ENCODE peak calls at places on chromosomes 5 and 9, in ten cellular contexts. L, N, K, M, J, S, A, D, T and O are unnamed samples.

GRCh38 chr5:380701-381309 is 59.3 kb downstream of the AHRR start:
- DNase-seq in K (no peak), L (no peak), M (no peak), S (no peak), T (no peak), A (no peak), J (no peak), N (no peak), D (no peak), O (peak; percentile 18)

GRCh38 chr5:465591-466403 is 22.8 kb downstream of the EXOC3 start:
- DNase-seq in T (no peak), S (no peak), K (no peak), J (no peak), D (no peak), M (no peak), N (peak; percentile 14), A (no peak), L (no peak), O (no peak)

GRCh38 chr9:4497855-4498254 is 7.6 kb downstream of the SLC1A1 start:
- DNase-seq in A (no peak), M (no peak), D (no peak), T (no peak), N (no peak), K (no peak), S (no peak), J (no peak), L (no peak), O (no peak)

GRCh38 chr9:35914307-35914807 is 5.1 kb downstream of the SPAAR start:
- DNase-seq in D (no peak), M (peak; percentile 53), S (peak; percentile 86), K (no peak), N (no peak), J (no peak), A (no peak), T (no peak), L (no peak), O (no peak)

GRCh38 chr5:95759005-95759404 is 27.9 kb downstream of the RHOBTB3 start:
- DNase-seq in L (no peak), K (no peak), T (no peak), M (no peak), N (peak; percentile 42), A (no peak), D (no peak), S (no peak), J (no peak), O (no peak)

GRCh38 chr9:124290743-124291554 is 33.2 kb downstream of the NEK6 start:
- DNase-seq in M (peak; percentile 38), A (no peak), J (no peak), D (no peak), N (no peak), L (no peak), T (no peak), S (no peak), K (no peak), O (no peak)

GRCh38 chr9:124013263-124014211 is 2.0 kb downstream of the LHX2 start:
- DNase-seq in N (no peak), J (no peak), S (no peak), M (no peak), L (no peak), A (no peak), T (no peak), D (no peak), K (no peak), O (no peak)

GRCh38 chr9:134186471-134187109 is 22.2 kb upstream of the RNU6ATAC start:
- DNase-seq in T (no peak), N (no peak), D (no peak), M (no peak), S (no peak), J (no peak), K (no peak), A (no peak), L (no peak), O (no peak)

GRCh38 chr5:59543826-59544442 is 349.6 kb downstream of the PDE4D start:
- DNase-seq in N (no peak), A (no peak), K (no peak), J (no peak), S (no peak), L (peak; percentile 23), M (no peak), T (no peak), D (no peak), O (no peak)

GRCh38 chr9:74132986-74133385 is 364.1 kb upstream of the RORB start:
- DNase-seq in K (no peak), A (no peak), J (no peak), D (no peak), M (no peak), N (no peak), L (no peak), T (no peak), S (no peak), O (no peak)

GRCh38 chr5:150789943-150790611 is 11.5 kb downstream of the SMIM3 start:
- DNase-seq in A (peak; percentile 53), J (peak; percentile 69), D (peak; percentile 71), S (peak; percentile 46), M (no peak), L (peak; percentile 99), T (peak; percentile 71), K (no peak), N (no peak), O (no peak)

GRCh38 chr9:133582501-133583045 is 26.6 kb downstream of the FAM163B start:
- DNase-seq in S (no peak), N (no peak), J (no peak), T (no peak), L (no peak), M (no peak), D (no peak), A (no peak), K (no peak), O (no peak)

GRCh38 chr5:91052977-91053732 is 330.0 kb downstream of the ARRDC3 start:
- DNase-seq in J (no peak), L (no peak), T (no peak), S (no peak), M (no peak), K (no peak), N (no peak), A (no peak), D (no peak), O (no peak)

GRCh38 chr5:104170906-104171305 is 608.3 kb upstream of the NUDT12 start:
- DNase-seq in M (no peak), S (no peak), A (no peak), K (no peak), T (no peak), J (no peak), D (no peak), N (no peak), L (peak; percentile 88), O (no peak)

GRCh38 chr5:43041669-43042175 is 1.6 kb upstream of the ANXA2R start:
- DNase-seq in N (no peak), A (no peak), S (peak; percentile 69), M (peak; percentile 76), K (no peak), D (peak; percentile 43), J (peak; percentile 35), T (peak; percentile 12), L (peak; percentile 73), O (no peak)